ENCODE peak calls at places on chromosomes 11 and 22, in five cellular contexts. A is HCT116, F is heart left ventricle, N is A549, K is IMR-90. U is an unnamed sample.

GRCh38 chr22:46406349-46406748 is 70.8 kb downstream of the TRMU start:
- ATAC-seq in A (no peak), F (peak; percentile 89), N (no peak), K (no peak), U (no peak)

GRCh38 chr22:43238526-43239006 is 51.6 kb upstream of the TTLL12 start:
- ATAC-seq in A (no peak), F (no peak), N (no peak), K (no peak), U (no peak)

GRCh38 chr11:78451371-78452150 is 33.9 kb upstream of the GAB2 start:
- ATAC-seq in A (no peak), F (no peak), N (no peak), K (no peak), U (no peak)

GRCh38 chr22:38412435-38413084 is 42.4 kb downstream of the KCNJ4 start:
- ATAC-seq in A (peak; percentile 83), F (no peak), N (peak; percentile 79), K (peak; percentile 49), U (peak; percentile 13)

GRCh38 chr11:119433369-119433749 is 10.4 kb upstream of the THY1 start:
- ATAC-seq in A (peak; percentile 39), F (no peak), N (peak; percentile 52), K (peak; percentile 13), U (no peak)

GRCh38 chr22:30206964-30207363 is 39.6 kb downstream of the LIF start:
- ATAC-seq in A (peak; percentile 55), F (no peak), N (peak; percentile 65), K (peak; percentile 68), U (peak; percentile 52)

GRCh38 chr22:31212783-31213626 is 907 bp downstream of the LIMK2 start:
- ATAC-seq in A (peak; percentile 3), F (no peak), N (peak; percentile 13), K (peak; percentile 4), U (no peak)

GRCh38 chr22:30439836-30440235 is 14.3 kb downstream of the MTFP1 start:
- ATAC-seq in A (no peak), F (no peak), N (no peak), K (no peak), U (no peak)

GRCh38 chr11:125376117-125376516 is 119.9 kb downstream of the FEZ1 start:
- ATAC-seq in A (peak; percentile 58), F (peak; percentile 95), N (no peak), K (no peak), U (peak; percentile 89)

GRCh38 chr11:114270531-114271270 is 25.5 kb upstream of the NNMT start:
- ATAC-seq in A (no peak), F (no peak), N (no peak), K (no peak), U (no peak)

GRCh38 chr11:72389116-72389515 is 45.2 kb downstream of the CLPB start:
- ATAC-seq in A (no peak), F (no peak), N (no peak), K (no peak), U (no peak)

GRCh38 chr11:75597636-75598035 is 35.6 kb downstream of the SERPINH1 start:
- ATAC-seq in A (peak; percentile 99), F (no peak), N (peak; percentile 92), K (peak; percentile 13), U (no peak)

GRCh38 chr11:88016392-88017020 is 158.7 kb downstream of the RAB38 start:
- ATAC-seq in A (peak; percentile 98), F (no peak), N (peak; percentile 98), K (peak; percentile 96), U (peak; percentile 50)

GRCh38 chr22:38193580-38193979 is 8.2 kb upstream of the MAFF start:
- ATAC-seq in A (no peak), F (no peak), N (no peak), K (no peak), U (peak; percentile 30)

GRCh38 chr11:35919244-35919643 is 24.6 kb upstream of the LDLRAD3 start:
- ATAC-seq in A (no peak), F (no peak), N (no peak), K (peak; percentile 48), U (no peak)

GRCh38 chr22:45678961-45679912 is 7.6 kb downstream of the ATXN10 start:
- ATAC-seq in A (no peak), F (no peak), N (peak; percentile 9), K (peak; percentile 35), U (no peak)

GRCh38 chr22:45009881-45010531 is at the start of gene PHF21B:
- ATAC-seq in A (no peak), F (no peak), N (peak; percentile 40), K (peak; percentile 87), U (peak; percentile 51)

GRCh38 chr11:7605544-7605943 is 67.8 kb downstream of the CYB5R2 start:
- ATAC-seq in A (peak; percentile 78), F (no peak), N (peak; percentile 91), K (peak; percentile 27), U (no peak)

GRCh38 chr11:121595717-121596156 is 143.0 kb upstream of the SORL1-AS1 start:
- ATAC-seq in A (peak; percentile 58), F (no peak), N (peak; percentile 62), K (peak; percentile 83), U (peak; percentile 94)

GRCh38 chr11:94125408-94126120 is 3.1 kb upstream of the PANX1 start:
- ATAC-seq in A (no peak), F (no peak), N (no peak), K (no peak), U (no peak)

GRCh38 chr11:75475767-75476650 is 43.0 kb upstream of the KLHL35 start:
- ATAC-seq in A (peak; percentile 41), F (peak; percentile 10), N (peak; percentile 12), K (peak; percentile 18), U (peak; percentile 58)

GRCh38 chr22:23237201-23237798 is 57.0 kb downstream of the BCR start:
- ATAC-seq in A (no peak), F (peak; percentile 56), N (no peak), K (peak; percentile 22), U (peak; percentile 83)

GRCh38 chr11:101442936-101443521 is 140.8 kb downstream of the TRPC6 start:
- ATAC-seq in A (no peak), F (no peak), N (no peak), K (no peak), U (no peak)

GRCh38 chr11:36164522-36165250 is 124.5 kb downstream of the COMMD9 start:
- ATAC-seq in A (no peak), F (no peak), N (peak; percentile 37), K (peak; percentile 53), U (no peak)

GRCh38 chr11:67698247-67698646 is 23.8 kb upstream of the ALDH3B2 start:
- ATAC-seq in A (peak; percentile 99), F (no peak), N (peak; percentile 98), K (no peak), U (no peak)

GRCh38 chr22:32836286-32836859 is 34.9 kb downstream of the TIMP3 start:
- ATAC-seq in A (peak; percentile 66), F (no peak), N (peak; percentile 37), K (peak; percentile 30), U (no peak)

GRCh38 chr22:43066844-43067385 is 22.3 kb downstream of the TTLL1 start:
- ATAC-seq in A (peak; percentile 73), F (no peak), N (peak; percentile 29), K (peak; percentile 61), U (no peak)

GRCh38 chr11:131598305-131598704 is 227.9 kb downstream of the NTM start:
- ATAC-seq in A (no peak), F (no peak), N (no peak), K (no peak), U (no peak)

GRCh38 chr11:75715688-75716087 is 1.9 kb upstream of the MOGAT2 start:
- ATAC-seq in A (no peak), F (no peak), N (no peak), K (no peak), U (no peak)

GRCh38 chr22:33921576-33922181 is 1.4 kb upstream of the LARGE1 start:
- ATAC-seq in A (no peak), F (peak; percentile 27), N (peak; percentile 64), K (peak; percentile 25), U (peak; percentile 9)

DNA sequence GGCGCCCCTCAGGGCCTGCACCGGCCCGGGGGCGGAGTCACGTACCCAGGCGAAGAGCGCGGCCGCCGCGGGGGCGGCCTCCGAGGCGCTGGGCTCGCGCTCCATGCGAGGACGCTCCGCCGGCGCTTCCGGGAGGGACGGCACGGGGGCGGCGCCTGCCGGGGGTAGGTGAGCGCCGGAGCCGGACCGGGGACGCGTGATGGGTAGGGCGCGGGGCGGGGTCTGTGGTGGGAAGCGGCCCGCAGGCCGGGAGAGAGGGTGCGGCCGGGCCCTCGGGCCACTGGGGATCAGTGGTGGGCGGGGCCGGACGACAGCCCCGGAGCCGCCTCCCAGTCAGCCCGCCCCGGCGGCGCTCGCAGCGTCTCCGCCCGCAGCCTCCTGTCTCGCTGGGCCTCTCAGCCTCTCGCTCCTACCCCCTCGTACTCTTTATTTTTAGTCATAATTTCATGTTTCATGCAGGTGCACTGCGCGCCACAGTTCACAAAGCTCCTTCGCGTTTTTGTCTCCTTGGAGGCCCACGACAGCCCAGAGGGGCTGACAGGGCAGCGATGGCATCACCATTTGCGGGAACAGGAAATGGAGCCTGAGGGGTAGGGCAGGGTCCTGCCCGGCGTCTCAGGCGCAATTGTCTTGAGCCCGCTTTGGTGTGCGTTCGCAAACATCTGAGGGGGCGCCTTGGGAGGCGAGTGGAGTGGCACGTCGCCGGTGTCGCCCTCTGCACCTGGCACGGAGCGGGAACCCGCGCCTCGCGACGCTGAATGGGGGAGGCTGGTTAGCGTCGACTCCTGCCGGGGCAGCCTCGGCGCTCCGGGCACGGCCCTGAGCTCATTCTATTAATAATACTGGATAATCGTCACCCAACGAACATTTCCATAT is at the start of gene SERGEF:
- ATAC-seq in A (peak; percentile 97), F (peak; percentile 88), N (peak; percentile 95), K (peak; percentile 97), U (peak; percentile 97)
- TF ChIP-seq POLR2A in A (peak; percentile 77), F (peak; percentile 55), N (peak; percentile 60), K (no peak), U (peak; percentile 68)

GRCh38 chr11:117097567-117098268 is 510 bp downstream of the SIK3 start:
- ATAC-seq in A (peak; percentile 54), F (no peak), N (peak; percentile 48), K (peak; percentile 43), U (peak; percentile 35)

GRCh38 chr11:117096973-117097566 is 1.2 kb downstream of the SIK3 start:
- ATAC-seq in A (no peak), F (no peak), N (no peak), K (no peak), U (no peak)

GRCh38 chr11:117094776-117095175 is 3.5 kb downstream of the SIK3 start:
- ATAC-seq in A (no peak), F (peak; percentile 29), N (no peak), K (no peak), U (no peak)

GRCh38 chr11:117096140-117096972 is 1.9 kb downstream of the SIK3 start:
- ATAC-seq in A (no peak), F (no peak), N (peak; percentile 40), K (no peak), U (no peak)

GRCh38 chr11:117095301-117096139 is 2.7 kb downstream of the SIK3 start:
- ATAC-seq in A (no peak), F (no peak), N (no peak), K (peak; percentile 9), U (no peak)
- H3K4me1 ChIP-seq in A (peaks cover 42% of the 10 kb centered on the region), F (peaks cover 56% of the 10 kb centered on the region), N (peaks cover 51% of the 10 kb centered on the region), K (peaks cover 16% of the 10 kb centered on the region), U (peaks cover 84% of the 10 kb centered on the region)

GRCh38 chr11:2400069-2400760 is at the start of gene TSSC4:
- ATAC-seq in A (peak; percentile 85), F (peak; percentile 93), N (peak; percentile 93), K (peak; percentile 88), U (peak; percentile 95)
- TF ChIP-seq POLR2A in A (peak; percentile 32), F (peak; percentile 72), N (peak; percentile 89), K (peak; percentile 53), U (peak; percentile 93)

DNA sequence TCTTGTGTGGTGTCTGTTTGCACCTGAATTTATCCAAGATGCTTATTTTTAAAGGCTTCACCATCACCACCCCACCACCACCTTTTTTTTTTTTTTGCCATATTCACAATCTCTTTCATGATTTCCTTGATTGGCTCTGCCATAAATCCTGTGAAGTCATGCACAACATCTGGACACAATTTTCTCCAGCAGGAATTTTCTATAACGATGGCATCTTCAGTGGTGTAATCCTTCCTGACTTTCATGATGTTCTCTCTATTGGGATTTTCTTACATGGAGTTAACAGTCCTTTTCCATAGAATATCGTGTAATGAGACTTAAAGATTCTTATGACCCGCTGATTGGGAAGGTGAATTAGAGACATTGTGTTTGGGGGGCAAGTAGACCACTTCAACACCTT is 17.8 kb downstream of the ZFP91 start:
- ATAC-seq in A (no peak), F (no peak), N (no peak), K (no peak), U (no peak)
- H3K4me1 ChIP-seq in A (no peaks in the 10 kb centered on the region), F (peaks cover 38% of the 10 kb centered on the region), N (peaks cover 13% of the 10 kb centered on the region), K (peaks cover 10% of the 10 kb centered on the region), U (peaks cover 3% of the 10 kb centered on the region)

U was measured in gastroesophageal sphincter.